ENCODE peak calls at places on chromosomes 4 and X, in nine cellular contexts. E is endodermal cell, G is DMS79, N is GM04504, T is HEK293T, L is GM23338, P is NCI-H460, K is aorta, D is right lobe of liver. M is an unnamed sample.

GRCh38 chrX:22365460-22365859 is 92.7 kb downstream of the CBLL2 start:
- DNase-seq in K (no peak), T (no peak), G (no peak), D (no peak), N (peak; percentile 24), P (no peak), L (no peak), E (no peak), M (no peak)

GRCh38 chr4:7857238-7857701 is 82.4 kb downstream of the AFAP1 start:
- DNase-seq in K (no peak), N (peak; percentile 86), D (no peak), G (no peak), P (no peak), T (no peak), L (no peak), E (no peak), M (no peak)

GRCh38 chrX:41265615-41266014 is 68.3 kb upstream of the DDX3X start:
- DNase-seq in E (no peak), P (no peak), N (peak; percentile 64), L (no peak), D (no peak), T (no peak), K (peak; percentile 68), G (no peak), M (no peak)

GRCh38 chrX:12814434-12814833 is 23.2 kb downstream of the PRPS2 start:
- DNase-seq in L (peak; percentile 62), D (no peak), G (no peak), N (peak; percentile 27), K (no peak), P (peak; percentile 41), E (peak; percentile 80), T (peak; percentile 42), M (peak; percentile 48)

GRCh38 chr4:103996637-103997036 is 276.9 kb upstream of the TACR3 start:
- DNase-seq in E (peak; percentile 86), T (peak; percentile 42), P (peak; percentile 51), G (no peak), D (no peak), N (peak; percentile 5), L (peak; percentile 86), K (no peak), M (peak; percentile 57)

GRCh38 chrX:41045960-41046567 is 39.2 kb upstream of the USP9X start:
- DNase-seq in N (no peak), G (no peak), P (no peak), E (peak; percentile 69), L (peak; percentile 44), D (no peak), K (no peak), T (no peak), M (no peak)

GRCh38 chr4:48578132-48578964 is 88.3 kb downstream of the ZAR1 start:
- DNase-seq in E (peak; percentile 77), G (peak; percentile 30), L (peak; percentile 81), T (peak; percentile 45), P (peak; percentile 48), N (peak; percentile 50), K (no peak), D (no peak), M (peak; percentile 70)

GRCh38 chr4:163378661-163379060 is 35.0 kb downstream of the NPY5R start:
- DNase-seq in E (no peak), K (no peak), L (no peak), G (no peak), P (no peak), D (no peak), N (no peak), T (no peak), M (no peak)

GRCh38 chr4:94934864-94935263 is 177.1 kb downstream of the BMPR1B start:
- DNase-seq in L (no peak), T (no peak), P (no peak), D (no peak), N (no peak), K (no peak), G (no peak), E (no peak), M (no peak)

GRCh38 chr4:151992301-151992700 is 231.5 kb upstream of the GATB start:
- DNase-seq in N (no peak), P (no peak), D (no peak), E (peak; percentile 60), G (no peak), L (peak; percentile 34), K (no peak), T (no peak), M (no peak)

GRCh38 chr4:68433582-68433981 is 13.7 kb upstream of the TMPRSS11E start:
- DNase-seq in L (no peak), K (no peak), G (no peak), D (no peak), P (no peak), N (no peak), T (no peak), E (no peak), M (no peak)

GRCh38 chr4:116942315-116942714 is 143.1 kb downstream of the TRAM1L1 start:
- DNase-seq in N (no peak), E (no peak), L (no peak), T (no peak), D (no peak), P (no peak), G (no peak), K (no peak), M (peak; percentile 90)

GRCh38 chr4:153022233-153022632 is 86.1 kb downstream of the FHDC1 start:
- DNase-seq in K (no peak), P (no peak), L (no peak), T (no peak), D (no peak), E (no peak), N (no peak), G (peak; percentile 73), M (no peak)

GRCh38 chr4:168822481-168822880 is 187.6 kb downstream of the CBR4 start:
- DNase-seq in T (no peak), D (no peak), K (no peak), E (no peak), N (no peak), G (no peak), P (no peak), L (no peak), M (no peak)

GRCh38 chr4:37793562-37793961 is 32.9 kb upstream of the PGM2 start:
- DNase-seq in N (no peak), K (no peak), L (peak; percentile 21), T (no peak), G (no peak), E (no peak), P (no peak), D (no peak), M (no peak)

GRCh38 chr4:142713282-142714030 is 132.6 kb downstream of the INPP4B start:
- DNase-seq in E (no peak), P (no peak), N (no peak), T (no peak), D (no peak), L (peak; percentile 44), K (no peak), G (no peak), M (no peak)

GRCh38 chrX:16558489-16558888 is 91.5 kb upstream of the S100G start:
- DNase-seq in G (no peak), E (no peak), D (no peak), N (no peak), T (no peak), L (no peak), K (no peak), P (no peak), M (no peak)

GRCh38 chr4:39655866-39656265 is 17.2 kb upstream of the SMIM14 start:
- DNase-seq in P (no peak), D (no peak), G (no peak), T (no peak), E (no peak), N (no peak), L (no peak), K (no peak), M (no peak)

GRCh38 chr4:174578366-174578765 is 56.1 kb upstream of the HPGD start:
- DNase-seq in G (no peak), T (no peak), L (no peak), N (no peak), D (no peak), K (no peak), P (no peak), E (no peak), M (no peak)